ENCODE peak calls at places on chromosomes 16 and 17, in five cellular contexts. One of them, this sample, is unnamed.

GRCh38 chr17:62778990-62779681 is 29.0 kb downstream of the MARCHF10 start:
- DNase-seq in activated CD8-positive, alpha-beta T cell treated with anti-CD3 and anti-CD28 coated beads for 36 hours: no peak
- DNase-seq in iris pigment epithelial cell: peak
- DNase-seq in activated CD4-positive, CD25-positive, alpha-beta regulatory T cell: no peak
- DNase-seq in HT1080: peak
- DNase-seq in this sample: peak

GRCh38 chr16:68291227-68291626 is 19.5 kb downstream of the SLC7A6OS start:
- DNase-seq in activated CD8-positive, alpha-beta T cell treated with anti-CD3 and anti-CD28 coated beads for 36 hours: peak
- DNase-seq in iris pigment epithelial cell: no peak
- DNase-seq in activated CD4-positive, CD25-positive, alpha-beta regulatory T cell: no peak
- DNase-seq in HT1080: no peak
- DNase-seq in this sample: no peak

GRCh38 chr16:69820926-69821541 is 58.9 kb downstream of the WWP2 start:
- DNase-seq in activated CD8-positive, alpha-beta T cell treated with anti-CD3 and anti-CD28 coated beads for 36 hours: no peak
- DNase-seq in iris pigment epithelial cell: no peak
- DNase-seq in activated CD4-positive, CD25-positive, alpha-beta regulatory T cell: no peak
- DNase-seq in HT1080: no peak
- DNase-seq in this sample: no peak

GRCh38 chr17:63382826-63383225 is 63.3 kb downstream of the CYB561 start:
- DNase-seq in activated CD8-positive, alpha-beta T cell treated with anti-CD3 and anti-CD28 coated beads for 36 hours: no peak
- DNase-seq in iris pigment epithelial cell: peak
- DNase-seq in activated CD4-positive, CD25-positive, alpha-beta regulatory T cell: no peak
- DNase-seq in HT1080: peak
- DNase-seq in this sample: no peak

GRCh38 chr17:42373896-42374295 is 14.3 kb downstream of the STAT3 start:
- DNase-seq in activated CD8-positive, alpha-beta T cell treated with anti-CD3 and anti-CD28 coated beads for 36 hours: no peak
- DNase-seq in iris pigment epithelial cell: no peak
- DNase-seq in activated CD4-positive, CD25-positive, alpha-beta regulatory T cell: no peak
- DNase-seq in HT1080: no peak
- DNase-seq in this sample: no peak

GRCh38 chr17:8701221-8701620 is 43.4 kb downstream of the CCDC42 start:
- DNase-seq in activated CD8-positive, alpha-beta T cell treated with anti-CD3 and anti-CD28 coated beads for 36 hours: no peak
- DNase-seq in iris pigment epithelial cell: no peak
- DNase-seq in activated CD4-positive, CD25-positive, alpha-beta regulatory T cell: no peak
- DNase-seq in HT1080: no peak
- DNase-seq in this sample: no peak

GRCh38 chr16:82091225-82091624 is 56.2 kb downstream of the HSD17B2 start:
- DNase-seq in activated CD8-positive, alpha-beta T cell treated with anti-CD3 and anti-CD28 coated beads for 36 hours: no peak
- DNase-seq in iris pigment epithelial cell: peak
- DNase-seq in activated CD4-positive, CD25-positive, alpha-beta regulatory T cell: no peak
- DNase-seq in HT1080: peak
- DNase-seq in this sample: no peak

GRCh38 chr17:77735051-77735340 is 223.5 kb upstream of the TNRC6C start:
- DNase-seq in activated CD8-positive, alpha-beta T cell treated with anti-CD3 and anti-CD28 coated beads for 36 hours: no peak
- DNase-seq in iris pigment epithelial cell: no peak
- DNase-seq in activated CD4-positive, CD25-positive, alpha-beta regulatory T cell: no peak
- DNase-seq in HT1080: no peak
- DNase-seq in this sample: no peak

GRCh38 chr17:12691173-12691572 is 25.5 kb downstream of the MYOCD start:
- DNase-seq in activated CD8-positive, alpha-beta T cell treated with anti-CD3 and anti-CD28 coated beads for 36 hours: no peak
- DNase-seq in iris pigment epithelial cell: peak
- DNase-seq in activated CD4-positive, CD25-positive, alpha-beta regulatory T cell: no peak
- DNase-seq in HT1080: no peak
- DNase-seq in this sample: no peak